ENCODE peak calls at places on chromosomes 12 and 14, in ten cellular contexts. One of them, this sample, is unnamed.

GRCh38 chr12:98504368-98504617 is 11.1 kb upstream of the TMPO start:
- DNase-seq in tibial nerve: no peak
- DNase-seq in heart left ventricle: no peak
- DNase-seq in HCT116: no peak
- DNase-seq in stomach: no peak
- DNase-seq in uterus: no peak
- DNase-seq in spleen: no peak
- DNase-seq in IMR-90: no peak
- DNase-seq in sigmoid colon: no peak
- DNase-seq in prostate gland: no peak
- DNase-seq in this sample: no peak

GRCh38 chr12:49527361-49528130 is 11.3 kb upstream of the KCNH3 start:
- DNase-seq in tibial nerve: no peak
- DNase-seq in heart left ventricle: no peak
- DNase-seq in HCT116: no peak
- DNase-seq in stomach: peak
- DNase-seq in uterus: no peak
- DNase-seq in spleen: no peak
- DNase-seq in IMR-90: no peak
- DNase-seq in sigmoid colon: peak
- DNase-seq in prostate gland: no peak
- DNase-seq in this sample: no peak

GRCh38 chr12:60021235-60021634 is 425.4 kb downstream of the SLC16A7 start:
- DNase-seq in tibial nerve: no peak
- DNase-seq in heart left ventricle: no peak
- DNase-seq in HCT116: no peak
- DNase-seq in stomach: no peak
- DNase-seq in uterus: no peak
- DNase-seq in spleen: no peak
- DNase-seq in IMR-90: no peak
- DNase-seq in sigmoid colon: no peak
- DNase-seq in prostate gland: no peak
- DNase-seq in this sample: no peak

GRCh38 chr14:60561845-60562746 is 53.1 kb downstream of the SIX6 start:
- DNase-seq in tibial nerve: no peak
- DNase-seq in heart left ventricle: peak
- DNase-seq in HCT116: peak
- DNase-seq in stomach: peak
- DNase-seq in uterus: peak
- DNase-seq in spleen: no peak
- DNase-seq in IMR-90: peak
- DNase-seq in sigmoid colon: peak
- DNase-seq in prostate gland: peak
- DNase-seq in this sample: peak

GRCh38 chr14:99884834-99885648 is 91.8 kb downstream of the EML1 start:
- DNase-seq in tibial nerve: no peak
- DNase-seq in heart left ventricle: no peak
- DNase-seq in HCT116: peak
- DNase-seq in stomach: no peak
- DNase-seq in uterus: peak
- DNase-seq in spleen: no peak
- DNase-seq in IMR-90: peak
- DNase-seq in sigmoid colon: peak
- DNase-seq in prostate gland: peak
- DNase-seq in this sample: peak

GRCh38 chr14:100592461-100592871 is 5.2 kb upstream of the BEGAIN start:
- DNase-seq in tibial nerve: no peak
- DNase-seq in heart left ventricle: peak
- DNase-seq in HCT116: no peak
- DNase-seq in stomach: no peak
- DNase-seq in uterus: no peak
- DNase-seq in spleen: peak
- DNase-seq in IMR-90: no peak
- DNase-seq in sigmoid colon: peak
- DNase-seq in prostate gland: no peak
- DNase-seq in this sample: no peak

GRCh38 chr12:63922446-63922845 is 77.9 kb downstream of the SRGAP1 start:
- DNase-seq in tibial nerve: no peak
- DNase-seq in heart left ventricle: no peak
- DNase-seq in HCT116: peak
- DNase-seq in stomach: no peak
- DNase-seq in uterus: no peak
- DNase-seq in spleen: no peak
- DNase-seq in IMR-90: peak
- DNase-seq in sigmoid colon: no peak
- DNase-seq in prostate gland: no peak
- DNase-seq in this sample: no peak

GRCh38 chr14:99041820-99042174 is 230.2 kb downstream of the BCL11B start:
- DNase-seq in tibial nerve: no peak
- DNase-seq in heart left ventricle: no peak
- DNase-seq in HCT116: no peak
- DNase-seq in stomach: peak
- DNase-seq in uterus: no peak
- DNase-seq in spleen: no peak
- DNase-seq in IMR-90: no peak
- DNase-seq in sigmoid colon: no peak
- DNase-seq in prostate gland: no peak
- DNase-seq in this sample: no peak

GRCh38 chr12:52392465-52393007 is 7.1 kb upstream of the KRT84 start:
- DNase-seq in tibial nerve: no peak
- DNase-seq in heart left ventricle: no peak
- DNase-seq in HCT116: no peak
- DNase-seq in stomach: no peak
- DNase-seq in uterus: no peak
- DNase-seq in spleen: peak
- DNase-seq in IMR-90: no peak
- DNase-seq in sigmoid colon: peak
- DNase-seq in prostate gland: no peak
- DNase-seq in this sample: no peak

GRCh38 chr12:27334721-27335082 is 2.1 kb downstream of the BMAL2 start:
- DNase-seq in tibial nerve: no peak
- DNase-seq in heart left ventricle: no peak
- DNase-seq in HCT116: no peak
- DNase-seq in stomach: no peak
- DNase-seq in uterus: no peak
- DNase-seq in spleen: no peak
- DNase-seq in IMR-90: no peak
- DNase-seq in sigmoid colon: no peak
- DNase-seq in prostate gland: no peak
- DNase-seq in this sample: no peak

GRCh38 chr12:6840428-6841138 is at the start of gene GNB3:
- DNase-seq in tibial nerve: no peak
- DNase-seq in heart left ventricle: peak
- DNase-seq in HCT116: no peak
- DNase-seq in stomach: no peak
- DNase-seq in uterus: no peak
- DNase-seq in spleen: no peak
- DNase-seq in IMR-90: no peak
- DNase-seq in sigmoid colon: no peak
- DNase-seq in prostate gland: no peak
- DNase-seq in this sample: peak

GRCh38 chr14:82362452-82362851 is 828.8 kb upstream of the SEL1L start:
- DNase-seq in tibial nerve: no peak
- DNase-seq in heart left ventricle: no peak
- DNase-seq in HCT116: no peak
- DNase-seq in stomach: no peak
- DNase-seq in uterus: no peak
- DNase-seq in spleen: no peak
- DNase-seq in IMR-90: no peak
- DNase-seq in sigmoid colon: no peak
- DNase-seq in prostate gland: no peak
- DNase-seq in this sample: no peak

GRCh38 chr12:121476477-121476876 is 76.6 kb downstream of the RNF34 start:
- DNase-seq in tibial nerve: no peak
- DNase-seq in heart left ventricle: no peak
- DNase-seq in HCT116: no peak
- DNase-seq in stomach: no peak
- DNase-seq in uterus: no peak
- DNase-seq in spleen: no peak
- DNase-seq in IMR-90: no peak
- DNase-seq in sigmoid colon: no peak
- DNase-seq in prostate gland: no peak
- DNase-seq in this sample: no peak

GRCh38 chr12:47705571-47706425 is at the start of gene RPAP3:
- DNase-seq in tibial nerve: peak
- DNase-seq in heart left ventricle: peak
- DNase-seq in HCT116: peak
- DNase-seq in stomach: peak
- DNase-seq in uterus: peak
- DNase-seq in spleen: peak
- DNase-seq in IMR-90: peak
- DNase-seq in sigmoid colon: peak
- DNase-seq in prostate gland: peak
- DNase-seq in this sample: peak
- TF ChIP-seq POLR2A in tibial nerve: peak
- TF ChIP-seq POLR2A in heart left ventricle: peak
- TF ChIP-seq POLR2A in HCT116: peak
- TF ChIP-seq POLR2A in stomach: no peak
- TF ChIP-seq POLR2A in uterus: peak
- TF ChIP-seq POLR2A in spleen: peak
- TF ChIP-seq POLR2A in IMR-90: peak
- TF ChIP-seq POLR2A in sigmoid colon: peak
- TF ChIP-seq POLR2A in prostate gland: peak
- TF ChIP-seq POLR2A in this sample: peak

DNA sequence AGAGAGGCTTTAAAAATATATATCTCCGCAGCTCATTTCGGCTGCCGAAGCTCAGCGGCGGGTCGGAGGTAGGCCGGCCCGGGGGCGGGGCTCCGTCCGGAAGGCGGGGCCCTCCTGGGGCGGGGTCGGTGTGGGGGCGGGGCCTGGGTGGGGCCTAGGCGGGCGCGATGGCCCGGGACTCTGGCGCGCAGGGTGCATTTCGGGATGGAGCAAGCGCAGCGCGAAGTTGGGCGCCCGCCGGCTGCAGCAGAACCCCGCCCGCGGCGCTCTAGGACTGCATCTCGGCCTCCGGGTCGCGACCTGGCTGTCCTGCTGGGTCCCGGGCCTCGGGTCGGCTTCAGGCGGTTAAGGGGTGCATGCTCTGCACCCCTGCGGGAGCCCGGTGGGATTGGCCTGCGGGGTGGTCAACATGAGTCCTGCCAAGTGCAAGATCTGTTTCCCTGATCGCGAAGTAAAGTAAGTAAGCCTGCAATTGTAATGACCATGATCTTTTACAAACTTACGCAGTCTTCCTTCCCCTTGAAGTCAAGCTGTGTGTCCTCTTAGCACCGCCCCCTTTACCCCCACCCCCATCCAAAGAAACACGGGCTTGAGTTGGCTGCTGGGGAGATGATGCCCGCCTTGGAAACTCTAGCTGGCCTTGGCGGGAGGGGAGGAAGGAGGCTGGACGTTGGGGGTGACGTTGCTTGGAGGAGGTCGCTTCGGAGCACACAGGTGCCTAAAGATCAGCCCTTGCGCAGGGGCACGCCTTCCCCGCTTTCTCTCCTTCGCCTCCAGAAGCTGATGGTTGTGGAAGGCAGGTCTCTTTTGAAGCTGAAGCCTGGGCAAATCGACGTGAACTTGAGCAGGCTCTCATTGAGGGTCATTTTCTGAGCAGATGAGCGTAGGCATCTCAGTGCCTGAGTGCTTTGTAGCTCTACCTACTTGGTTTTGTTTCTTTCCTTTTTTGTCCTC is 38.4 kb downstream of the ACACB start:
- DNase-seq in tibial nerve: peak
- DNase-seq in heart left ventricle: peak
- DNase-seq in HCT116: peak
- DNase-seq in stomach: peak
- DNase-seq in uterus: peak
- DNase-seq in spleen: peak
- DNase-seq in IMR-90: peak
- DNase-seq in sigmoid colon: peak
- DNase-seq in prostate gland: peak
- DNase-seq in this sample: peak
- TF ChIP-seq POLR2A in tibial nerve: peak
- TF ChIP-seq POLR2A in heart left ventricle: peak
- TF ChIP-seq POLR2A in HCT116: peak
- TF ChIP-seq POLR2A in stomach: no peak
- TF ChIP-seq POLR2A in uterus: peak
- TF ChIP-seq POLR2A in spleen: peak
- TF ChIP-seq POLR2A in IMR-90: no peak
- TF ChIP-seq POLR2A in sigmoid colon: peak
- TF ChIP-seq POLR2A in prostate gland: peak
- TF ChIP-seq POLR2A in this sample: no peak

GRCh38 chr12:8697120-8697475 is 693 bp upstream of the RIMKLB start:
- DNase-seq in tibial nerve: no peak
- DNase-seq in heart left ventricle: no peak
- DNase-seq in HCT116: no peak
- DNase-seq in stomach: no peak
- DNase-seq in uterus: peak
- DNase-seq in spleen: peak
- DNase-seq in IMR-90: peak
- DNase-seq in sigmoid colon: no peak
- DNase-seq in prostate gland: peak
- DNase-seq in this sample: peak

GRCh38 chr12:8696402-8697100 is 1.2 kb upstream of the RIMKLB start:
- DNase-seq in tibial nerve: no peak
- DNase-seq in heart left ventricle: no peak
- DNase-seq in HCT116: no peak
- DNase-seq in stomach: no peak
- DNase-seq in uterus: no peak
- DNase-seq in spleen: no peak
- DNase-seq in IMR-90: no peak
- DNase-seq in sigmoid colon: no peak
- DNase-seq in prostate gland: no peak
- DNase-seq in this sample: peak

GRCh38 chr12:8698132-8698829 is 490 bp downstream of the RIMKLB start:
- DNase-seq in tibial nerve: peak
- DNase-seq in heart left ventricle: peak
- DNase-seq in HCT116: no peak
- DNase-seq in stomach: peak
- DNase-seq in uterus: peak
- DNase-seq in spleen: peak
- DNase-seq in IMR-90: peak
- DNase-seq in sigmoid colon: peak
- DNase-seq in prostate gland: peak
- DNase-seq in this sample: peak

GRCh38 chr12:8698830-8699330 is 1.1 kb downstream of the RIMKLB start:
- DNase-seq in tibial nerve: no peak
- DNase-seq in heart left ventricle: no peak
- DNase-seq in HCT116: no peak
- DNase-seq in stomach: no peak
- DNase-seq in uterus: no peak
- DNase-seq in spleen: no peak
- DNase-seq in IMR-90: peak
- DNase-seq in sigmoid colon: no peak
- DNase-seq in prostate gland: no peak
- DNase-seq in this sample: peak

GRCh38 chr12:8697476-8698131 is at the start of gene RIMKLB:
- DNase-seq in tibial nerve: peak
- DNase-seq in heart left ventricle: peak
- DNase-seq in HCT116: no peak
- DNase-seq in stomach: peak
- DNase-seq in uterus: peak
- DNase-seq in spleen: peak
- DNase-seq in IMR-90: peak
- DNase-seq in sigmoid colon: peak
- DNase-seq in prostate gland: peak
- DNase-seq in this sample: peak
- TF ChIP-seq POLR2A in tibial nerve: peak
- TF ChIP-seq POLR2A in heart left ventricle: peak
- TF ChIP-seq POLR2A in HCT116: no peak
- TF ChIP-seq POLR2A in stomach: no peak
- TF ChIP-seq POLR2A in uterus: peak
- TF ChIP-seq POLR2A in spleen: no peak
- TF ChIP-seq POLR2A in IMR-90: peak
- TF ChIP-seq POLR2A in sigmoid colon: peak
- TF ChIP-seq POLR2A in prostate gland: peak
- TF ChIP-seq POLR2A in this sample: peak

GRCh38 chr12:46209914-46210834 is 58.7 kb downstream of the SLC38A1 start:
- DNase-seq in tibial nerve: no peak
- DNase-seq in heart left ventricle: peak
- DNase-seq in HCT116: no peak
- DNase-seq in stomach: peak
- DNase-seq in uterus: peak
- DNase-seq in spleen: peak
- DNase-seq in IMR-90: no peak
- DNase-seq in sigmoid colon: peak
- DNase-seq in prostate gland: peak
- DNase-seq in this sample: no peak
- TF ChIP-seq POLR2A in tibial nerve: no peak
- TF ChIP-seq POLR2A in heart left ventricle: no peak
- TF ChIP-seq POLR2A in HCT116: no peak
- TF ChIP-seq POLR2A in stomach: no peak
- TF ChIP-seq POLR2A in uterus: no peak
- TF ChIP-seq POLR2A in spleen: no peak
- TF ChIP-seq POLR2A in IMR-90: no peak
- TF ChIP-seq POLR2A in sigmoid colon: no peak
- TF ChIP-seq POLR2A in prostate gland: no peak
- TF ChIP-seq POLR2A in this sample: no peak

This sample was measured in erythroblast.